ENCODE peak calls at places on chromosomes 16 and 17, in four cellular contexts. R, K, F and X are unnamed samples.

GRCh38 chr17:80964859-80965580 is 26.6 kb upstream of the CHMP6 start:
- DNase-seq in F (no peak), K (no peak), R (no peak), X (no peak)

GRCh38 chr17:3688852-3689261 is 7.1 kb downstream of the P2RX5 start:
- DNase-seq in K (no peak), F (no peak), R (no peak), X (no peak)

GRCh38 chr16:27367463-27368357 is 34.3 kb upstream of the IL21R start:
- DNase-seq in R (peak; percentile 64), K (peak; percentile 16), F (peak; percentile 61), X (peak; percentile 34)

GRCh38 chr16:29990883-29991570 is 4.4 kb downstream of the HIRIP3 start:
- DNase-seq in K (no peak), R (no peak), F (no peak), X (no peak)

GRCh38 chr16:70715113-70715711 is 29.4 kb upstream of the MTSS2 start:
- DNase-seq in R (no peak), F (peak; percentile 79), K (peak; percentile 93), X (no peak)

GRCh38 chr17:39920218-39921210 is 2.1 kb upstream of the GSDMB start:
- DNase-seq in K (no peak), F (no peak), R (peak; percentile 27), X (no peak)

GRCh38 chr17:35117984-35118383 is 1.7 kb downstream of the RAD51D start:
- DNase-seq in F (peak; percentile 28), K (no peak), R (no peak), X (no peak)

GRCh38 chr16:30725465-30725792 is 22.8 kb upstream of the PHKG2 start:
- DNase-seq in R (no peak), K (no peak), F (no peak), X (no peak)

GRCh38 chr17:30232015-30232821 is 3.3 kb downstream of the SLC6A4 start:
- DNase-seq in K (no peak), R (no peak), F (no peak), X (peak; percentile 31)